ENCODE peak calls at places on chromosomes 5 and 9, in seven cellular contexts. A, D, P, Z, O, W and I are unnamed samples.

GRCh38 chr5:7364226-7364875 is 31.6 kb upstream of the ADCY2 start:
- DNase-seq in A (no peak), D (no peak), P (no peak), Z (no peak), O (no peak), W (no peak), I (no peak)

GRCh38 chr9:23229764-23230434 is 596.1 kb downstream of the ELAVL2 start:
- DNase-seq in A (no peak), D (no peak), P (no peak), Z (no peak), O (no peak), W (no peak), I (no peak)

GRCh38 chr5:160064441-160064840 is 54.8 kb downstream of the PWWP2A start:
- DNase-seq in A (no peak), D (no peak), P (no peak), Z (no peak), O (no peak), W (no peak), I (no peak)

GRCh38 chr9:116027096-116027495 is 126.5 kb upstream of the PAPPA start:
- DNase-seq in A (no peak), D (no peak), P (no peak), Z (peak), O (no peak), W (no peak), I (no peak)

GRCh38 chr9:35939851-35940250 is 18.1 kb downstream of the OR2S2 start:
- DNase-seq in A (no peak), D (no peak), P (no peak), Z (no peak), O (no peak), W (no peak), I (no peak)

GRCh38 chr5:132070460-132071337 is 2.9 kb upstream of the CSF2 start:
- DNase-seq in A (no peak), D (no peak), P (peak), Z (peak), O (no peak), W (peak), I (no peak)

GRCh38 chr5:124124711-124125229 is 612.8 kb downstream of the CSNK1G3 start:
- DNase-seq in A (no peak), D (no peak), P (no peak), Z (peak), O (no peak), W (no peak), I (no peak)

GRCh38 chr5:126044111-126044668 is 379.0 kb upstream of the GRAMD2B start:
- DNase-seq in A (no peak), D (no peak), P (peak), Z (peak), O (no peak), W (no peak), I (no peak)

GRCh38 chr5:145988993-145989392 is 52.6 kb downstream of the SH3RF2 start:
- DNase-seq in A (no peak), D (no peak), P (no peak), Z (no peak), O (no peak), W (no peak), I (no peak)

GRCh38 chr5:95861221-95861857 is 38.8 kb upstream of the GLRX start:
- DNase-seq in A (peak), D (peak), P (peak), Z (peak), O (no peak), W (peak), I (peak)

GRCh38 chr5:151585970-151586369 is 5.2 kb downstream of the FAT2 start:
- DNase-seq in A (no peak), D (no peak), P (peak), Z (no peak), O (no peak), W (peak), I (peak)

GRCh38 chr5:143888912-143889311 is 77.0 kb downstream of the HMHB1 start:
- DNase-seq in A (no peak), D (no peak), P (no peak), Z (no peak), O (no peak), W (no peak), I (no peak)

GRCh38 chr9:35808433-35808832 is 3.6 kb downstream of the SPAG8 start:
- DNase-seq in A (no peak), D (no peak), P (no peak), Z (no peak), O (no peak), W (no peak), I (no peak)

GRCh38 chr5:88890070-88890781 is 7.2 kb upstream of the MEF2C start:
- DNase-seq in A (no peak), D (no peak), P (no peak), Z (no peak), O (no peak), W (no peak), I (no peak)

GRCh38 chr9:459491-460444 is 245.1 kb downstream of the DOCK8 start:
- DNase-seq in A (no peak), D (no peak), P (no peak), Z (no peak), O (no peak), W (no peak), I (no peak)
- TF ChIP-seq CTCF in A (no peak), D (no peak), P (no peak), Z (no peak), O (no peak), W (no peak), I (no peak)

GRCh38 chr9:136118061-136118366 is 661 bp downstream of the TMEM250 start:
- DNase-seq in A (no peak), D (no peak), P (no peak), Z (no peak), O (no peak), W (no peak), I (no peak)

GRCh38 chr9:136120119-136120393 is 1.4 kb upstream of the TMEM250 start:
- DNase-seq in A (no peak), D (no peak), P (no peak), Z (no peak), O (no peak), W (no peak), I (no peak)

GRCh38 chr9:136117291-136118060 is 1.2 kb downstream of the TMEM250 start:
- DNase-seq in A (no peak), D (peak), P (peak), Z (no peak), O (no peak), W (no peak), I (no peak)

GRCh38 chr9:136119259-136120118 is 814 bp upstream of the TMEM250 start:
- DNase-seq in A (no peak), D (peak), P (peak), Z (peak), O (peak), W (peak), I (no peak)

DNA sequence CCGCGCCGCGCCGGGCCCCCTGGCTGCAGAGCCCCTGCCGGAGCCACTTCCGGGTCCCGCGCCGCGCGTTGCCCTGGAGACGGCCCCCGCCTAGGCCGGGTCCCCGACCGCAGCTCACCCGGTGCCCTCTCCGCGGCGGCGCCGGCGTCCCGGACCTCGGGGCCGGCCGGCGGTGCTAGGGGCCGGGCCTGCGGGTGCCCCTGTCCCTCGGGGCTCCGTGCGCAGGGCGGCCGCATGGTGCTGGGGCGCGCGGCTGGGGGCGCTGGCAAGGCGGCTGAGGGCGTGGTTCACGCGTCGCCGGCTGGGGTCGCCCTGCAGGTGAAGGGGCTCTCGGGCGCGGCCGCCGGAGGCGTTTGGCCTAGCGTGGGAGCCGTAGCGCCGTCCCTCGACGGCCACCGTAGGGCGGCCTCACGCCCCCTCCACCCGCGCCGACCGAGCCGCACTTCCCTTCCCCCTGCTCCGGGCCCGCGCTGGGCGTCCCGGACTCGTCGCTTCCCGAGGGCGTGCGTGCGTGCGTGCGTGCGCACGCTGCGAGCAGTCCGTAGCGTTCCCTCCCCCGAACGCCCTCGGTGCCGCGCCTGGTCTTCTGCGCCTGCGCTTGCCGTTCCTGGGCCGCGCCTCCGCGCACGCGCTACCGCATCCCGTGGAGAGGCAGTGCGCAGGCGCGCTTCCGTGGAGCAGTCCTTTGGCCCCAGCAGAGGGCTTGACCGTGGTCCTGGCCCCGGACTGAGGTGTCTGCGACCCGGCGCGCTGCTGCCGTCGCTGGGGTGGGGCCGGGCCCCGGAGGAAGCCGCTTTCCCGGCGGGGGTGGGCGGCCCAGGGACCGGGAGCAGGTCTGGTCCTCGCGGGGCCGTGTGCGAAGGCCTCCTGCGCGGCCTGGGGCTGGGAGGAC is at the start of gene TMEM250:
- DNase-seq in A (peak), D (peak), P (peak), Z (peak), O (peak), W (peak), I (peak)
- TF ChIP-seq CTCF in A (peak), D (no peak), P (peak), Z (peak), O (peak), W (peak), I (no peak)

GRCh38 chr9:28821240-28821639 is 1248.0 kb upstream of the C9orf72 start:
- DNase-seq in A (no peak), D (no peak), P (no peak), Z (no peak), O (no peak), W (no peak), I (no peak)

GRCh38 chr9:28824410-28824963 is 1251.2 kb upstream of the C9orf72 start:
- DNase-seq in A (no peak), D (no peak), P (no peak), Z (no peak), O (no peak), W (no peak), I (no peak)

DNA sequence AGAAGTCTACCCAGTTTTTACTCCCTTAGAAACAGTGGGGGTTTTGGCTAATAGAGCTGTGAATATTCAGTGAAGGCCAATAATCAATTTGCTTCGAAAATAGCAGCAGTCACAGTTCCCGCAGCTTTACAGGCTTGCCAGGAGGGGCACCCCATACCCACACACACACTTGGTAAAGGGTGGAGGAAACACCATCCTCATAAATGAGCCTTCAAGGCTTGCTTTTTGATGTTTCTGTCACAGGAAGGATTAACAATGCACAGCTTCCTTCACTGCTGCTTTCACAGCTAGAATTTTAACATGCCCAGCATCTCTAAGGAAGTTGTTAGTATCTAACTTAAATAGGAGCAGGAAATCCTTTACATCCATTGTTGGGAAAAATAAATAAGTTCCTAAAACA is 1247.5 kb upstream of the C9orf72 start:
- DNase-seq in A (no peak), D (no peak), P (no peak), Z (no peak), O (no peak), W (no peak), I (no peak)
- TF ChIP-seq CTCF in A (no peak), D (no peak), P (no peak), Z (no peak), O (peak), W (no peak), I (no peak)

GRCh38 chr5:115599924-115600323 is 2.4 kb downstream of the TICAM2 start:
- DNase-seq in A (no peak), D (no peak), P (peak), Z (no peak), O (no peak), W (no peak), I (no peak)

GRCh38 chr5:115600771-115601170 is 1.5 kb downstream of the TICAM2 start:
- DNase-seq in A (no peak), D (no peak), P (no peak), Z (peak), O (no peak), W (peak), I (no peak)

GRCh38 chr5:115599502-115599901 is 2.8 kb downstream of the TICAM2 start:
- DNase-seq in A (no peak), D (no peak), P (peak), Z (peak), O (no peak), W (peak), I (no peak)

GRCh38 chr5:115602585-115603125 is 376 bp upstream of the TICAM2 start:
- DNase-seq in A (no peak), D (no peak), P (no peak), Z (no peak), O (no peak), W (no peak), I (no peak)

DNA sequence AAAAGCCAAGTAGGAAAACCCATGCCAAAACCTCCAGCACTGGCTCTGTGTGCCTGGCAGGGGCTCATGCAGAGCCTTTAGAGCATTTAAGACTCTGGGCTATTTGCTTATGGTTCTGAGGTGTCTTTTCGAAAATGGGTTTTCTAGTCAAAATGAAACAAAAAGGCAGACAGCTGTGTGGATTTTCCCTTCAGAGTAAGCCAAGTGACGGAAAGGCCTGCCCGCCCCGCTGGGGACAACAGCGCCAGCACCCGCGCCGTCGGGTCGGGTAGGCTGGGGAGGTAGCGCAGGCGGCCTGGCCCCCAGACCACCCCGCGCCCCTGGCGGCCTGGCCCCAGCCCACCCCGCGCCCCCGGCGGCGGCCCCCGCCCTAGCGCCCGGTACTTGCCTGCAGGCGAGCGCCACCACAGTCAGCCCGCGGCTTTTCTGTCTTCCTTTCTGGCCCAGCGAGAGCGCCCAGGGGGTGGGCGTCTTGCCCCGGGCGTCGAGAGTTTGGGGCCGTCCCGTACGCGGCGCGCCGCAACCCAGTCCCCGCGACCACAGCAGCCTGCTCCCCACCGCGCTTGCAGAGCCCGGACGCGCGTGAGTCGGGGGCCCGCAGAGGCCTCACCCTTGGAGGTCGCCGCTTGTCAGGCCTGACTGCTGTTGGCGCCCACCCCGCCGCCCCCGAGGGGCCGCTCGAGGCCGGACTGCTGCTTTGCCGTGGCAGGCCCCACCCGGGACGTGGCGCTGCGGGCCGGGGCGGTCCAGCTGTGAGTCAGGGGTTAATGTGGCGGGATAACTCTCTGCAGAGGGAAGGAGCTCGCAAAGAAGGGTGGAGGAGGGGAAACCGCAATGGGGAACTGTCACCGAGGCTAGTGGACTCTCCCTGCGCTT is at the start of gene TICAM2:
- DNase-seq in A (peak), D (peak), P (peak), Z (peak), O (peak), W (peak), I (no peak)
- TF ChIP-seq CTCF in A (peak), D (no peak), P (peak), Z (peak), O (peak), W (peak), I (peak)

GRCh38 chr5:74641778-74642542 is 1.4 kb upstream of the ENC1 start:
- DNase-seq in A (no peak), D (peak), P (peak), Z (peak), O (no peak), W (peak), I (no peak)
- TF ChIP-seq CTCF in A (peak), D (peak), P (peak), Z (peak), O (peak), W (peak), I (peak)

DNA sequence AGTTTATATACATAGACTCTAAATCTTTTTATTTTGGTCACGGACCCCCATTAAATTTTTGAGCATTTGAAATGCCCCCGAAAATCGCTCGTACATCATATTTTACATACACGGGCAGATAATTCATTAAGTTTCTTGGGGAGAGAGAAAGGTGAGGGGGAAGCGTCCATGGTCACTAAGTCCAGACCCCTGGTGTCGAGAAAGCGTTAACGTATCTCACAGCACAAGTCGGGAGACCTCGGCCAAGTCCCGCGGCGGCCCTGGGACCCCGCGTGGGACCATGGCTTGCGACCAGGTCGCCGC is 794 bp downstream of the PTBP3 start:
- DNase-seq in A (no peak), D (no peak), P (no peak), Z (no peak), O (no peak), W (no peak), I (no peak)
- TF ChIP-seq CTCF in A (no peak), D (no peak), P (peak), Z (peak), O (peak), W (peak), I (no peak)

GRCh38 chr5:149365418-149365817 is 7.6 kb downstream of the PCYOX1L start:
- DNase-seq in A (no peak), D (no peak), P (no peak), Z (no peak), O (no peak), W (no peak), I (no peak)

GRCh38 chr5:149363345-149363744 is 5.5 kb downstream of the PCYOX1L start:
- DNase-seq in A (no peak), D (no peak), P (no peak), Z (no peak), O (no peak), W (no peak), I (no peak)

GRCh38 chr5:149362541-149362940 is 4.7 kb downstream of the PCYOX1L start:
- DNase-seq in A (no peak), D (no peak), P (no peak), Z (no peak), O (no peak), W (no peak), I (no peak)

GRCh38 chr5:149364719-149365118 is 6.9 kb downstream of the PCYOX1L start:
- DNase-seq in A (no peak), D (no peak), P (no peak), Z (no peak), O (no peak), W (no peak), I (no peak)

GRCh38 chr5:149363936-149364335 is 6.1 kb downstream of the PCYOX1L start:
- DNase-seq in A (no peak), D (no peak), P (no peak), Z (no peak), O (no peak), W (no peak), I (no peak)
- TF ChIP-seq CTCF in A (no peak), D (no peak), P (no peak), Z (no peak), O (no peak), W (no peak), I (no peak)